ENCODE peak calls at places on chromosomes 3 and 15, in four cellular contexts. One of them, this sample, is unnamed.

GRCh38 chr3:141261472-141262171 is 30.0 kb downstream of the PXYLP1 start:
- DNase-seq in CD8-positive, alpha-beta T cell: no peak
- DNase-seq in RWPE1: no peak
- DNase-seq in stomach: no peak
- DNase-seq in this sample: no peak

GRCh38 chr3:71585891-71586809 is 2.6 kb upstream of the FOXP1 start:
- DNase-seq in CD8-positive, alpha-beta T cell: peak
- DNase-seq in stomach: no peak
- DNase-seq in RWPE1: no peak
- DNase-seq in this sample: no peak

GRCh38 chr15:48143856-48144255 is 23.1 kb downstream of the SLC24A5 start:
- DNase-seq in RWPE1: peak
- DNase-seq in CD8-positive, alpha-beta T cell: no peak
- DNase-seq in stomach: no peak
- DNase-seq in this sample: no peak

GRCh38 chr15:101001056-101001455 is 81.9 kb downstream of the LRRK1 start:
- DNase-seq in stomach: no peak
- DNase-seq in CD8-positive, alpha-beta T cell: no peak
- DNase-seq in RWPE1: no peak
- DNase-seq in this sample: no peak

GRCh38 chr15:42796955-42797779 is 60.2 kb upstream of the CDAN1 start:
- DNase-seq in stomach: no peak
- DNase-seq in CD8-positive, alpha-beta T cell: no peak
- DNase-seq in RWPE1: peak
- DNase-seq in this sample: no peak

GRCh38 chr3:13093687-13094086 is 20.5 kb upstream of the IQSEC1 start:
- DNase-seq in stomach: no peak
- DNase-seq in RWPE1: no peak
- DNase-seq in CD8-positive, alpha-beta T cell: no peak
- DNase-seq in this sample: no peak

GRCh38 chr15:52254331-52254730 is 41.3 kb downstream of the MYO5C start:
- DNase-seq in CD8-positive, alpha-beta T cell: no peak
- DNase-seq in RWPE1: no peak
- DNase-seq in stomach: no peak
- DNase-seq in this sample: no peak

GRCh38 chr3:78907367-78907766 is 860.4 kb downstream of the ROBO1 start:
- DNase-seq in RWPE1: no peak
- DNase-seq in CD8-positive, alpha-beta T cell: no peak
- DNase-seq in stomach: no peak
- DNase-seq in this sample: no peak

GRCh38 chr3:172311217-172311616 is 137.0 kb downstream of the GHSR start:
- DNase-seq in CD8-positive, alpha-beta T cell: no peak
- DNase-seq in RWPE1: no peak
- DNase-seq in stomach: no peak
- DNase-seq in this sample: no peak

GRCh38 chr15:40999190-40999589 is 45.9 kb downstream of the CHAC1 start:
- DNase-seq in CD8-positive, alpha-beta T cell: no peak
- DNase-seq in RWPE1: peak
- DNase-seq in stomach: no peak
- DNase-seq in this sample: no peak

GRCh38 chr15:26177816-26178215 is 314.7 kb upstream of the ATP10A start:
- DNase-seq in CD8-positive, alpha-beta T cell: no peak
- DNase-seq in stomach: no peak
- DNase-seq in RWPE1: no peak
- DNase-seq in this sample: no peak

GRCh38 chr3:52684184-52684583 is 1.5 kb downstream of the PBRM1 start:
- DNase-seq in CD8-positive, alpha-beta T cell: no peak
- DNase-seq in RWPE1: no peak
- DNase-seq in stomach: no peak
- DNase-seq in this sample: no peak

GRCh38 chr3:77898621-77899020 is 858.7 kb downstream of the ROBO2 start:
- DNase-seq in CD8-positive, alpha-beta T cell: no peak
- DNase-seq in RWPE1: no peak
- DNase-seq in stomach: no peak
- DNase-seq in this sample: no peak

GRCh38 chr3:192887701-192888100 is 30.0 kb downstream of the MB21D2 start:
- DNase-seq in stomach: no peak
- DNase-seq in CD8-positive, alpha-beta T cell: no peak
- DNase-seq in RWPE1: no peak
- DNase-seq in this sample: no peak

GRCh38 chr15:87755226-87755625 is 501.3 kb downstream of the NTRK3 start:
- DNase-seq in stomach: no peak
- DNase-seq in CD8-positive, alpha-beta T cell: no peak
- DNase-seq in RWPE1: no peak
- DNase-seq in this sample: no peak

DNA sequence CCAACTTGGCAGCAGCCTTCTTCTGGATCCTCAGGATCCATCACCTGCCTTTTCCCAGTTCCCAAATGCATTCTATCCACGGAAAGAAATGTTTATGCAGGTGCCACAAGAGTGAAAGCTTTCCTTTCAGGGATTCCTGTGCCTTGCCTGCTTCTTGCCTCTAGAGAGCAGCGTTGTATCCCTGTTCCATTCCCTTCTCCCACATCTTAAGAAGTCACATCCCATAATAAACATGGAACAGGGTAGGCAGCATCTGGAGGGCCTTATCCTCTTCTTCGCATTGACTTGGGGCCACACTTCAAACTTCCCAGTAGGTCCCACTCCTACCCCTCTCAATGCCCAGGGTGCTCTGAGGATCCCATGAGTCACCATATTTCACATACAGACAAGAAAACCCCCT is 72.7 kb upstream of the DCLK3 start:
- DNase-seq in RWPE1: no peak
- DNase-seq in CD8-positive, alpha-beta T cell: no peak
- DNase-seq in stomach: no peak
- DNase-seq in this sample: no peak
- TF ChIP-seq CTCF in RWPE1: no peak
- TF ChIP-seq CTCF in CD8-positive, alpha-beta T cell: no peak
- TF ChIP-seq CTCF in stomach: no peak
- TF ChIP-seq CTCF in this sample: peak

DNA sequence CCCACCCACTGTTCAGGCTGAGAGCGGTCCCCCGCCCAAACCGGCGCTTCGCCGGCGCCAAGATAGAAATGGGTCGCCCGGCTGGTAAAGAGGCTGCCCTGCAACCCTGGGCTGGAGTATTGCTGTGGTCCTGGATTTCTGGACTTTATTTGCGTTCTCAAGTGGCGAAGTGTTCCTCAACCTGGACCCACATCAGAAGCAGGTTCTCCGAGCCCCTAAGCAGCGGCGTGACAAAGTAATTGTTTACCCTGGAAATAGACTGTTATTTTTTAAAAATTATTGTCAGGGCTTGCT is 481 bp upstream of the DYNC1LI1 start:
- DNase-seq in CD8-positive, alpha-beta T cell: no peak
- DNase-seq in stomach: no peak
- DNase-seq in RWPE1: no peak
- DNase-seq in this sample: no peak
- H3K27ac ChIP-seq in CD8-positive, alpha-beta T cell: peak
- H3K27ac ChIP-seq in stomach: peak
- H3K27ac ChIP-seq in RWPE1: peak
- H3K27ac ChIP-seq in this sample: peak

GRCh38 chr3:57856675-57857074 is 100.6 kb downstream of the SLMAP start:
- DNase-seq in RWPE1: peak
- DNase-seq in stomach: no peak
- DNase-seq in CD8-positive, alpha-beta T cell: no peak
- DNase-seq in this sample: no peak
- TF ChIP-seq CTCF in RWPE1: no peak
- TF ChIP-seq CTCF in stomach: no peak
- TF ChIP-seq CTCF in CD8-positive, alpha-beta T cell: no peak
- TF ChIP-seq CTCF in this sample: no peak

GRCh38 chr3:101784850-101785613 is 6.0 kb downstream of the NXPE3 start:
- DNase-seq in CD8-positive, alpha-beta T cell: no peak
- DNase-seq in RWPE1: no peak
- DNase-seq in stomach: no peak
- DNase-seq in this sample: no peak
- H3K27ac ChIP-seq in CD8-positive, alpha-beta T cell: peak
- H3K27ac ChIP-seq in RWPE1: no peak
- H3K27ac ChIP-seq in stomach: peak
- H3K27ac ChIP-seq in this sample: peak

GRCh38 chr3:50155491-50155878 is 361 bp downstream of the SEMA3F start:
- DNase-seq in stomach: no peak
- DNase-seq in CD8-positive, alpha-beta T cell: no peak
- DNase-seq in RWPE1: no peak
- DNase-seq in this sample: no peak

GRCh38 chr3:50155891-50156290 is 767 bp downstream of the SEMA3F start:
- DNase-seq in RWPE1: no peak
- DNase-seq in CD8-positive, alpha-beta T cell: no peak
- DNase-seq in stomach: no peak
- DNase-seq in this sample: no peak

GRCh38 chr3:50153782-50154475 is 1.2 kb upstream of the SEMA3F start:
- DNase-seq in CD8-positive, alpha-beta T cell: no peak
- DNase-seq in stomach: no peak
- DNase-seq in RWPE1: no peak
- DNase-seq in this sample: no peak

GRCh38 chr3:50154476-50154839 is 666 bp upstream of the SEMA3F start:
- DNase-seq in RWPE1: no peak
- DNase-seq in CD8-positive, alpha-beta T cell: no peak
- DNase-seq in stomach: no peak
- DNase-seq in this sample: no peak

DNA sequence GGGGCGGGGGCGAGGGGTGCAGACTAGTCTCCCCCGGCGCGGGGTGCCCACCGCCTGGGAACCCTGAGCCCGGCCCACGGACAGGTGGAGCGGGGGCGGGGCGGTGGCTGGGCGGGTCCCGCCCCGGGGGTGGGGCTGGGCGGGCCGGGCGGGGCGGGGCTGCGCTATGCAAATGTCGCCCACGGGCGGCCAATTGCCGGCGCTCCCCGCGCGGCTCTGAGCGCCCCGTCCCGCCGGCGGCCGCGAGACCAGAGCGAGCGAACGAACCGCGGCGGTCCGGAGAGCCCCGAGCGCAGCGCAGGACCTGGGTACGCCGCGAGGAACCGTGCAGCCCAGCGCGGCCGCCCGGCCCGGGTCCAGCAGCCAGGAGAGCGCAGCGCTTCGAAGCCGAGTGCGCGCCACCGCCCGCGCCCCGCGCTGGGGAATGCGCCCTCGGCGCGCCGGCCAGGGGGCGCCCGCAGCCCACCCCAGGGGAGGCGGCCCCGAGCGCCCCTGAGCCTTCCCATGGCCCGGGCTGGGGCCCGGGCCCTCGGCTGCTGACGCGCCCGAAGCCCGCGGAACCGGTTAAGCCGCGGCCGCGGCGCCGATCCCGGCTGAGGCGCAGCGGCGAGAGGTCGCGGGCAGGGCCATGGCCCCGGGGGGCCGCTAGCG is at the start of gene SEMA3F:
- DNase-seq in CD8-positive, alpha-beta T cell: peak
- DNase-seq in RWPE1: peak
- DNase-seq in stomach: peak
- DNase-seq in this sample: peak
- TF ChIP-seq CTCF in CD8-positive, alpha-beta T cell: no peak
- TF ChIP-seq CTCF in RWPE1: peak
- TF ChIP-seq CTCF in stomach: no peak
- TF ChIP-seq CTCF in this sample: no peak

DNA sequence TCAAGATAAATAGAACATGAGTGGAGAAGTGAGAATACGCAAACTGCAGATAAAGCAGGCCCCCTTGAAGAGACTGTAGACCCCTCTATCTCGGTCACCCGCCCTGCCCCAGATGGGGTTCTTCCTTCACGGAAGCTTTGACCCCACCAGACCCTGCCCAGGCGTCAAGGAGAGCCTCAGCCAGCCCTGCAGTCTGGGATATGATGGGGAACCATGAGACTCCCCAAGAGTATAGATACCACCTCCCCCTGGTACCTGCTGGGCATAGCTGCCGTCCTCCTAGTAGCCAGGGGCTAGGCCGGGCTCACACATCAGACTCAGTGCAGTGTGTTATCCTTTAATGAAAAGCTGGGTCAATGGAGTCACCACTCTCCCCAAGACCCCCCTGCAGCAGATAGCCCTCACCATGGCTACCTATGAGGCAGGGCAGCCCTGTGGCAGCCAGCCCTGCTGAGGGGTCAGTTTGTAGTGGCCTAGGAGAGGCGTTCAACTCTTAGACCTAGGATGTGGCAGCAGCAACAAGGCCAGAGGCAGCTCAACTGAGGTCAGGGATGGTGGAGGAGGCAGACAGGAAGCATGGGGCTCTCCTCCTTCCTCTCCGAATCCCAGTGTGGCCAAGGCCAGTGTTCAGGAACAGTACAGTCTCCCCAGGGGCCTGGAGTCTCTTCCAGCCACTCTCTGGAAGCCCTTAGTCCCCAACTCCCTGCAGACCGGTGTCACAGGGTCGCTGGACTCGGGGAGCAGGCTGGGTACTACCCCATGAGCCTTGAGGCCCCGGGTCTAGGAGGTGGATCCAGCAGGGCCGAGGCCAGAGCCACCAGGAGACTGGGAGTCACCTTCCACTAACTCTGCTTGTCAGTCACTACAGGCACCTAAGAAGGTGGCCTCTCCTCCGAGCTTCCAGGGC is 26.1 kb downstream of the PLXNB1 start:
- DNase-seq in CD8-positive, alpha-beta T cell: peak
- DNase-seq in RWPE1: no peak
- DNase-seq in stomach: peak
- DNase-seq in this sample: no peak
- H3K27ac ChIP-seq in CD8-positive, alpha-beta T cell: no peak
- H3K27ac ChIP-seq in RWPE1: peak
- H3K27ac ChIP-seq in stomach: peak
- H3K27ac ChIP-seq in this sample: no peak